ENCODE peak calls at places on chromosomes 5 and 9, in five cellular contexts. K is tibial artery, M is endothelial cell, S is lung, D is brain microvascular endothelial cell. R is an unnamed sample.

GRCh38 chr9:132211570-132211969 is 49.7 kb downstream of the NTNG2 start:
- DNase-seq in K (no peak), M (no peak), S (no peak), D (no peak), R (no peak)

GRCh38 chr9:126341461-126341860 is 14.8 kb downstream of the MVB12B start:
- DNase-seq in K (no peak), M (no peak), S (no peak), D (no peak), R (no peak)

GRCh38 chr5:37771731-37772130 is 68.1 kb downstream of the GDNF start:
- DNase-seq in K (no peak), M (no peak), S (no peak), D (peak), R (no peak)

GRCh38 chr9:87973791-87974292 is 491 bp downstream of the CDK20 start:
- DNase-seq in K (no peak), M (no peak), S (no peak), D (no peak), R (no peak)

GRCh38 chr5:157998021-157998504 is 139.1 kb upstream of the CLINT1 start:
- DNase-seq in K (no peak), M (no peak), S (no peak), D (peak), R (peak)

GRCh38 chr9:72533322-72533721 is 11.9 kb downstream of the TMC1 start:
- DNase-seq in K (no peak), M (no peak), S (no peak), D (no peak), R (no peak)

GRCh38 chr5:90709323-90710148 is 150.9 kb downstream of the ADGRV1 start:
- DNase-seq in K (peak), M (peak), S (peak), D (peak), R (no peak)

GRCh38 chr9:2494571-2494970 is 127.0 kb upstream of the VLDLR start:
- DNase-seq in K (no peak), M (no peak), S (peak), D (peak), R (no peak)

GRCh38 chr5:142608094-142608493 is 77.8 kb downstream of the FGF1 start:
- DNase-seq in K (no peak), M (no peak), S (no peak), D (no peak), R (no peak)

GRCh38 chr9:126523621-126524111 is 90.1 kb upstream of the LMX1B start:
- DNase-seq in K (peak), M (no peak), S (no peak), D (no peak), R (no peak)

GRCh38 chr9:76761448-76761847 is 2.8 kb upstream of the PCA3 start:
- DNase-seq in K (no peak), M (no peak), S (no peak), D (no peak), R (no peak)

GRCh38 chr5:56409331-56410190 is 176.4 kb upstream of the ANKRD55 start:
- DNase-seq in K (peak), M (no peak), S (no peak), D (peak), R (no peak)

GRCh38 chr9:89383721-89384300 is 65.5 kb downstream of the SECISBP2 start:
- DNase-seq in K (no peak), M (no peak), S (no peak), D (no peak), R (no peak)

GRCh38 chr5:139635606-139636206 is 12.4 kb upstream of the CXXC5 start:
- DNase-seq in K (peak), M (peak), S (peak), D (peak), R (no peak)

GRCh38 chr5:166330061-166330460 is 1961.4 kb upstream of the WWC1 start:
- DNase-seq in K (no peak), M (no peak), S (no peak), D (no peak), R (no peak)

GRCh38 chr5:125874057-125874456 is 549.2 kb upstream of the GRAMD2B start:
- DNase-seq in K (no peak), M (no peak), S (no peak), D (no peak), R (no peak)

GRCh38 chr5:128536861-128537305 is 1.2 kb downstream of the FBN2 start:
- DNase-seq in K (no peak), M (peak), S (no peak), D (no peak), R (no peak)

GRCh38 chr5:160266044-160266718 is 36.9 kb downstream of the FABP6 start:
- DNase-seq in K (no peak), M (no peak), S (no peak), D (no peak), R (no peak)

GRCh38 chr5:67156976-67157583 is 39.5 kb downstream of the CD180 start:
- DNase-seq in K (no peak), M (peak), S (no peak), D (peak), R (no peak)

GRCh38 chr5:759111-759741 is 25.3 kb downstream of the ZDHHC11B start:
- DNase-seq in K (no peak), M (no peak), S (peak), D (no peak), R (no peak)

GRCh38 chr9:17251100-17251499 is 116.3 kb downstream of the CNTLN start:
- DNase-seq in K (no peak), M (no peak), S (no peak), D (no peak), R (no peak)

GRCh38 chr9:68980341-68980914 is 33.5 kb downstream of the PRKACG start:
- DNase-seq in K (no peak), M (no peak), S (no peak), D (no peak), R (peak)

GRCh38 chr5:171615201-171616001 is 170.2 kb upstream of the SMIM23 start:
- DNase-seq in K (no peak), M (no peak), S (peak), D (no peak), R (no peak)

GRCh38 chr9:78366827-78367226 is 69.9 kb downstream of the PSAT1 start:
- DNase-seq in K (no peak), M (no peak), S (no peak), D (no peak), R (no peak)

GRCh38 chr5:141369994-141370848 is at the start of gene PCDHGB3:
- DNase-seq in K (peak), M (no peak), S (no peak), D (peak), R (peak)

GRCh38 chr5:113056988-113057387 is 80.4 kb downstream of the DCP2 start:
- DNase-seq in K (no peak), M (no peak), S (no peak), D (no peak), R (peak)

GRCh38 chr5:159286420-159287035 is 23.4 kb downstream of the UBLCP1 start:
- DNase-seq in K (no peak), M (no peak), S (no peak), D (no peak), R (peak)

GRCh38 chr9:3181049-3181953 is 337.4 kb upstream of the PUM3 start:
- DNase-seq in K (no peak), M (peak), S (no peak), D (no peak), R (peak)

GRCh38 chr9:13719981-13720380 is 440.5 kb upstream of the MPDZ start:
- DNase-seq in K (no peak), M (no peak), S (no peak), D (peak), R (no peak)

DNA sequence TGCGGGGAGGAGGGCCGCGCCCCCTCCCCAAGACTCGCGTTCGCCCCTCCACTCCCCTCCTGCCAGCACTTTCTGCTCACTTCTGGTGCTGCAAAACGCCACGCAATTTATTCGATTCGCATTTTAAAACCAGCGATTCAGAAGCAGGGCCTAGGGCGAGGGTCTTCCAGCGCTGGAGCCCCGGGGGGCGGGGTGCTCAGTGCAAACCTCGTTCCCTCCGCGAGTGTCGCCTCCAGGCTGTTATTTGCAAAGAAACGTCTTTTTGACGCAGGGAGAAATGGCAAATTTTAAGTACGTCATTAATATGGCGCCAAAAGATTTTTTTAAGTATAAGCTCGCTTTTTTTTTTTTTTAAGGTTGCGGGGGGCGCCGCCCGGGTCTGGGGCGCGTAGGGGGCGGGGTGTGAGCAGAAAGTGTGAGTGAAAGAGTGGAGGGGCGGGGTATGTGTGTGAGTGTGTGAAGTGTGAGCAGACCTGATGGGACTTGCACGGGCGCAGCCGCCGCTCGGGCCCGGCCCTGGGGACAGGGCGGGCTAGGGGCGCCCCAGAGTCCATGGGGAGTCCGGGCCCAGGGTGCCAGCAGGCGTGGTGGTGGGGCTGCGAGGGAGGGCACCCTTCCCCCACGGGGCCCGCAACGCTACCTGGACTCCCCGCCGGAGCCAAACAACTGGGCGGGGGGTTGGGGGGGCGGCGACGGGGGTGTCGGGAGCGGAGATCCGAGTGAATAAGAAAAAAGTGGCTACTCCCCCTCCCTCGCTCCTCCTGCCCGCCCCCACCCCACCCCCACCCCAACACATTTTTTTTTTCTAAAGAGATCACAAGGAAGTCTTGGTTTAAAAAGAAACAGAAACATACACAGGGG is at the start of gene JADE2:
- DNase-seq in K (peak), M (no peak), S (peak), D (peak), R (peak)
- TF ChIP-seq CTCF in K (no peak), M (no peak), S (no peak), D (no peak), R (no peak)

GRCh38 chr5:146041180-146041789 is 64.1 kb downstream of the PLAC8L1 start:
- DNase-seq in K (no peak), M (no peak), S (no peak), D (no peak), R (no peak)
- TF ChIP-seq CTCF in K (peak), M (peak), S (no peak), D (peak), R (peak)

GRCh38 chr5:133246376-133247144 is 194.7 kb downstream of the HSPA4 start:
- DNase-seq in K (no peak), M (no peak), S (no peak), D (peak), R (no peak)

GRCh38 chr5:133246053-133246370 is 194.2 kb downstream of the HSPA4 start:
- DNase-seq in K (no peak), M (no peak), S (no peak), D (no peak), R (no peak)

GRCh38 chr5:133247145-133247709 is 195.4 kb downstream of the HSPA4 start:
- DNase-seq in K (no peak), M (no peak), S (no peak), D (no peak), R (no peak)

GRCh38 chr5:133249593-133249992 is 197.8 kb downstream of the HSPA4 start:
- DNase-seq in K (no peak), M (no peak), S (no peak), D (no peak), R (no peak)

GRCh38 chr5:133247881-133248642 is 196.2 kb downstream of the HSPA4 start:
- DNase-seq in K (no peak), M (peak), S (no peak), D (peak), R (no peak)
- TF ChIP-seq CTCF in K (peak), M (peak), S (no peak), D (peak), R (no peak)

DNA sequence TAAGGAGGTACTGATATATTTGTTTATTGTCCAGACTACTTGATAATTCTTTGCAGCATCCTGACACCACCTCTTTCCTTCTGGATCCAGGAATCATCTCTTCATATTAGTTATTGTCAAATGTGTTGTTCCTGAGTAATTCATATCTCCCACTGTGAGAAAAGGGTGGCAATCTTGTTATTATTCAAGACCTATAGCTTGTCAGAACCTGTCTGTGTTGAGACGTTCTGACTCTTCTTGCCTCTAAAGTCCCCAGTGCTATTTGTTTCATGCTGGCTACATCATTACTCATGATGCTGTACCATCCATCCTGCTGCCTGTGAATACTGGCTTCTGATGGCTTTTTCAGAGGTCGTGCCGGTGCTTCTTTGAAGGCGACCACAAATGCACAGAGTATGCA is 68.7 kb upstream of the TAF11L2 start:
- DNase-seq in K (no peak), M (no peak), S (no peak), D (no peak), R (no peak)
- TF ChIP-seq CTCF in K (no peak), M (no peak), S (no peak), D (no peak), R (no peak)

DNA sequence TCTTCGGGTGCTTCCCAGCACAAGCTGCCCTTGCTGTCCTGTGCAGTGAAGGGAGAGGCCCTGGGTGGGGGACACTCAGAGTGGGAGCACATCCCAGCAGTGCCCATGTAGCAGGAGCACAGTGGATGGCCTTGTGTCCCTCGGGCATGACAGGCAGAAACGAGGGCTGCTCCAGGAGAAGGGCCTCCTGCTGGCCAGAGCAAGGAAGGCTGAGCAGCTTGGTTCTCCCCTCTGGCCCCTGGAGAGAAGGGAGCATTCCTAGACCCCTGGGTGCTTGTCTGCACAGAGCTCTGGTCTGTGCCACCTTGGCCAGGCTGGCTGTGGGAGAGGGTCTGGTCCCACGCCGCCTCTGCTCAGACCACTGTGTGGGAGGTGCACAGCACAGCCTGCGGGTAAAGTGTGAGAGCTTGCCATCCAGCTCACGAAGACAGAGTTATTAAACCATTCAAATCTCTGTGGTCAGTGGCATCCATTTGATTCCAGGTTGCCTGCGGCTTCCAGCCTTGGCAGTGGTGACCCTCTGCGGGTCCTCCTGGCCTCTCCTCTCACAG is 18.3 kb downstream of the FBXW5 start:
- DNase-seq in K (no peak), M (no peak), S (no peak), D (peak), R (no peak)
- TF ChIP-seq CTCF in K (no peak), M (no peak), S (no peak), D (peak), R (no peak)

GRCh38 chr9:292915-293314 is 78.2 kb downstream of the DOCK8 start:
- DNase-seq in K (no peak), M (no peak), S (no peak), D (no peak), R (no peak)
- TF ChIP-seq CTCF in K (no peak), M (no peak), S (no peak), D (no peak), R (no peak)

R was measured in HL-60.